ENCODE peak calls at places on chromosomes 13 and 19, in five cellular contexts. G is tibial artery, C is EH, W is NCI-H1417, H is astrocyte. L is an unnamed sample.

GRCh38 chr19:7869910-7870511 is 4.2 kb downstream of the PRR36 start:
- DNase-seq in G (no peak), C (peak), W (no peak), H (no peak), L (peak)

GRCh38 chr19:38304866-38305429 is 897 bp downstream of the C19orf33 start:
- DNase-seq in G (no peak), C (no peak), W (peak), H (no peak), L (no peak)

GRCh38 chr13:20439261-20439660 is 86.4 kb downstream of the CRYL1 start:
- DNase-seq in G (no peak), C (no peak), W (no peak), H (peak), L (no peak)

GRCh38 chr19:15452111-15453047 is 2.6 kb upstream of the WIZ start:
- DNase-seq in G (peak), C (peak), W (peak), H (peak), L (peak)

GRCh38 chr19:46116121-46116520 is 8.4 kb downstream of the IGFL3 start:
- DNase-seq in G (no peak), C (no peak), W (no peak), H (peak), L (no peak)

GRCh38 chr19:46040952-46041500 is at the start of gene IGFL4:
- DNase-seq in G (no peak), C (peak), W (no peak), H (peak), L (no peak)

GRCh38 chr13:63463782-63464610 is 2048.3 kb upstream of the PCDH20 start:
- DNase-seq in G (no peak), C (no peak), W (no peak), H (no peak), L (no peak)

GRCh38 chr13:37984357-37984756 is 114.8 kb upstream of the TRPC4 start:
- DNase-seq in G (no peak), C (no peak), W (no peak), H (no peak), L (peak)

GRCh38 chr19:42595550-42596172 is 937 bp upstream of the CEACAM8 start:
- DNase-seq in G (no peak), C (no peak), W (no peak), H (no peak), L (no peak)

GRCh38 chr19:18597809-18598660 is 8.6 kb downstream of the CRLF1 start:
- DNase-seq in G (no peak), C (no peak), W (no peak), H (no peak), L (no peak)

GRCh38 chr13:59890064-59890463 is 273.7 kb downstream of the DIAPH3 start:
- DNase-seq in G (no peak), C (peak), W (no peak), H (no peak), L (no peak)